ENCODE peak calls at places on chromosomes 6 and 20, in eight cellular contexts. One of them, this sample, is unnamed.

GRCh38 chr6:87155920-87156600 is 695 bp downstream of the ZNF292 start:
- DNase-seq in ascending aorta: peak; percentile 72
- DNase-seq in fibroblast of mammary gland: peak; percentile 37
- DNase-seq in choroid plexus epithelial cell: peak; percentile 49
- DNase-seq in stomach: peak; percentile 32
- DNase-seq in endodermal cell: peak; percentile 89
- DNase-seq in IMR-90: peak; percentile 46
- DNase-seq in dorsolateral prefrontal cortex: peak; percentile 62
- DNase-seq in this sample: peak; percentile 56

GRCh38 chr6:40922281-40922680 is 116.7 kb downstream of the UNC5CL start:
- DNase-seq in ascending aorta: no peak
- DNase-seq in fibroblast of mammary gland: peak; percentile 57
- DNase-seq in choroid plexus epithelial cell: peak; percentile 19
- DNase-seq in stomach: no peak
- DNase-seq in endodermal cell: peak; percentile 17
- DNase-seq in IMR-90: peak; percentile 46
- DNase-seq in dorsolateral prefrontal cortex: no peak
- DNase-seq in this sample: peak; percentile 32

GRCh38 chr6:55758156-55758942 is 117.0 kb downstream of the BMP5 start:
- DNase-seq in ascending aorta: no peak
- DNase-seq in fibroblast of mammary gland: peak; percentile 98
- DNase-seq in choroid plexus epithelial cell: peak; percentile 91
- DNase-seq in stomach: no peak
- DNase-seq in endodermal cell: no peak
- DNase-seq in IMR-90: peak; percentile 91
- DNase-seq in dorsolateral prefrontal cortex: no peak
- DNase-seq in this sample: peak; percentile 98

GRCh38 chr20:5070081-5070480 is 49.7 kb downstream of the PCNA start:
- DNase-seq in ascending aorta: no peak
- DNase-seq in fibroblast of mammary gland: no peak
- DNase-seq in choroid plexus epithelial cell: no peak
- DNase-seq in stomach: no peak
- DNase-seq in endodermal cell: no peak
- DNase-seq in IMR-90: no peak
- DNase-seq in dorsolateral prefrontal cortex: no peak
- DNase-seq in this sample: no peak

GRCh38 chr6:99821164-99821563 is 172.9 kb downstream of the MCHR2 start:
- DNase-seq in ascending aorta: no peak
- DNase-seq in fibroblast of mammary gland: no peak
- DNase-seq in choroid plexus epithelial cell: no peak
- DNase-seq in stomach: no peak
- DNase-seq in endodermal cell: no peak
- DNase-seq in IMR-90: no peak
- DNase-seq in dorsolateral prefrontal cortex: no peak
- DNase-seq in this sample: peak; percentile 69

GRCh38 chr6:132235596-132236280 is 165.5 kb downstream of the MOXD1 start:
- DNase-seq in ascending aorta: no peak
- DNase-seq in fibroblast of mammary gland: no peak
- DNase-seq in choroid plexus epithelial cell: peak; percentile 27
- DNase-seq in stomach: no peak
- DNase-seq in endodermal cell: no peak
- DNase-seq in IMR-90: no peak
- DNase-seq in dorsolateral prefrontal cortex: no peak
- DNase-seq in this sample: no peak

GRCh38 chr6:161740486-161740885 is 466.6 kb upstream of the AGPAT4 start:
- DNase-seq in ascending aorta: no peak
- DNase-seq in fibroblast of mammary gland: no peak
- DNase-seq in choroid plexus epithelial cell: no peak
- DNase-seq in stomach: no peak
- DNase-seq in endodermal cell: no peak
- DNase-seq in IMR-90: no peak
- DNase-seq in dorsolateral prefrontal cortex: no peak
- DNase-seq in this sample: no peak

GRCh38 chr6:57021086-57021720 is 25.3 kb upstream of the KIAA1586 start:
- DNase-seq in ascending aorta: no peak
- DNase-seq in fibroblast of mammary gland: peak; percentile 66
- DNase-seq in choroid plexus epithelial cell: peak; percentile 75
- DNase-seq in stomach: no peak
- DNase-seq in endodermal cell: no peak
- DNase-seq in IMR-90: peak; percentile 64
- DNase-seq in dorsolateral prefrontal cortex: no peak
- DNase-seq in this sample: peak; percentile 65

GRCh38 chr6:31187780-31188194 is 17.3 kb upstream of the POU5F1 start:
- DNase-seq in ascending aorta: no peak
- DNase-seq in fibroblast of mammary gland: no peak
- DNase-seq in choroid plexus epithelial cell: no peak
- DNase-seq in stomach: no peak
- DNase-seq in endodermal cell: no peak
- DNase-seq in IMR-90: no peak
- DNase-seq in dorsolateral prefrontal cortex: no peak
- DNase-seq in this sample: no peak

GRCh38 chr6:89122625-89123024 is 4.8 kb upstream of the SRSF12 start:
- DNase-seq in ascending aorta: no peak
- DNase-seq in fibroblast of mammary gland: peak; percentile 50
- DNase-seq in choroid plexus epithelial cell: peak; percentile 70
- DNase-seq in stomach: no peak
- DNase-seq in endodermal cell: no peak
- DNase-seq in IMR-90: peak; percentile 52
- DNase-seq in dorsolateral prefrontal cortex: no peak
- DNase-seq in this sample: peak; percentile 56

GRCh38 chr20:1263853-1264252 is 2.2 kb upstream of the SNPH start:
- DNase-seq in ascending aorta: no peak
- DNase-seq in fibroblast of mammary gland: peak; percentile 61
- DNase-seq in choroid plexus epithelial cell: peak; percentile 44
- DNase-seq in stomach: no peak
- DNase-seq in endodermal cell: no peak
- DNase-seq in IMR-90: peak; percentile 60
- DNase-seq in dorsolateral prefrontal cortex: no peak
- DNase-seq in this sample: peak; percentile 32

GRCh38 chr6:28258877-28259777 is at the start of gene NKAPL:
- DNase-seq in ascending aorta: peak; percentile 90
- DNase-seq in fibroblast of mammary gland: peak; percentile 80
- DNase-seq in choroid plexus epithelial cell: peak; percentile 89
- DNase-seq in stomach: peak; percentile 65
- DNase-seq in endodermal cell: no peak
- DNase-seq in IMR-90: peak; percentile 46
- DNase-seq in dorsolateral prefrontal cortex: peak; percentile 65
- DNase-seq in this sample: peak; percentile 64

GRCh38 chr20:57474191-57474590 is 50.7 kb downstream of the CTCFL start:
- DNase-seq in ascending aorta: peak; percentile 19
- DNase-seq in fibroblast of mammary gland: no peak
- DNase-seq in choroid plexus epithelial cell: no peak
- DNase-seq in stomach: no peak
- DNase-seq in endodermal cell: no peak
- DNase-seq in IMR-90: no peak
- DNase-seq in dorsolateral prefrontal cortex: no peak
- DNase-seq in this sample: no peak

GRCh38 chr6:52284131-52284459 is 447 bp downstream of the MCM3 start:
- DNase-seq in ascending aorta: peak; percentile 67
- DNase-seq in fibroblast of mammary gland: peak; percentile 21
- DNase-seq in choroid plexus epithelial cell: peak; percentile 37
- DNase-seq in stomach: no peak
- DNase-seq in endodermal cell: peak; percentile 92
- DNase-seq in IMR-90: peak; percentile 10
- DNase-seq in dorsolateral prefrontal cortex: peak; percentile 7
- DNase-seq in this sample: no peak

GRCh38 chr6:137202078-137202477 is 17.1 kb downstream of the IFNGR1 start:
- DNase-seq in ascending aorta: no peak
- DNase-seq in fibroblast of mammary gland: no peak
- DNase-seq in choroid plexus epithelial cell: no peak
- DNase-seq in stomach: no peak
- DNase-seq in endodermal cell: no peak
- DNase-seq in IMR-90: no peak
- DNase-seq in dorsolateral prefrontal cortex: peak; percentile 63
- DNase-seq in this sample: peak; percentile 28

GRCh38 chr6:125979101-125979500 is 7.2 kb upstream of the TRMT11 start:
- DNase-seq in ascending aorta: no peak
- DNase-seq in fibroblast of mammary gland: no peak
- DNase-seq in choroid plexus epithelial cell: no peak
- DNase-seq in stomach: no peak
- DNase-seq in endodermal cell: no peak
- DNase-seq in IMR-90: no peak
- DNase-seq in dorsolateral prefrontal cortex: no peak
- DNase-seq in this sample: no peak

GRCh38 chr6:125970760-125971159 is 14.2 kb downstream of the HINT3 start:
- DNase-seq in ascending aorta: no peak
- DNase-seq in fibroblast of mammary gland: no peak
- DNase-seq in choroid plexus epithelial cell: no peak
- DNase-seq in stomach: peak; percentile 36
- DNase-seq in endodermal cell: no peak
- DNase-seq in IMR-90: no peak
- DNase-seq in dorsolateral prefrontal cortex: no peak
- DNase-seq in this sample: no peak

GRCh38 chr6:125968493-125968892 is 11.9 kb downstream of the HINT3 start:
- DNase-seq in ascending aorta: no peak
- DNase-seq in fibroblast of mammary gland: no peak
- DNase-seq in choroid plexus epithelial cell: no peak
- DNase-seq in stomach: no peak
- DNase-seq in endodermal cell: no peak
- DNase-seq in IMR-90: no peak
- DNase-seq in dorsolateral prefrontal cortex: no peak
- DNase-seq in this sample: no peak

DNA sequence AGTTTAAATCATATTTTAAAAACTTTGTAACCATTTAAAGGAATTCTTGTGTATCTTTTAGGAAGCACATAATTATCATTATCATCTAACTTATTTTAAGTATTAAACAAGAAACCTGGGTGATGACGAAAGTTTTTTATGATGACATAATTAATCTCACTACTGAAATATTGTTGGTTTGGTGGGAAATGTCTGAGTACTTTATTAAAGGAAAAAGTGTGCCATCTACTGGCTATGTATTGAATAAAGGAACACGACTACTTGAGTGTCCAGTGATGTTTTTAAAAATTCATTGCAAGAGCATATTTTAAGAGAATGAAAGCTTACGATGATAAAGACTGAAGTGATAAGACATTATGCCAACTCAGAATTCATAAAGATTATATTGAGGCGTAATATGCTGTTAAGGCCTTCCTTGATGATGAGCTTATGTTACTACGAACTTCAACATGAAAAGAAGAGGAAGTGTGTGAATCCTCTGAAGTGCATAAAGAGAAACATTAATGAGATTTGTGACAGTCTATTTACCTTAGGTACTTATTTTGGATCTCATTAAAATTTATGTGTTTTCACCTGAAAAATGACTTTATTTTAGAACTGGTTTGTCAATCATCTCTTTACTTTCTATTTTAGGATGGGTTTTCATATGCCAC is 12.0 kb upstream of the TRMT11 start:
- DNase-seq in ascending aorta: no peak
- DNase-seq in fibroblast of mammary gland: peak; percentile 74
- DNase-seq in choroid plexus epithelial cell: peak; percentile 83
- DNase-seq in stomach: no peak
- DNase-seq in endodermal cell: no peak
- DNase-seq in IMR-90: peak; percentile 68
- DNase-seq in dorsolateral prefrontal cortex: no peak
- DNase-seq in this sample: peak; percentile 60
- TF ChIP-seq CTCF in ascending aorta: peak; percentile 18
- TF ChIP-seq CTCF in fibroblast of mammary gland: peak; percentile 48
- TF ChIP-seq CTCF in choroid plexus epithelial cell: peak; percentile 56
- TF ChIP-seq CTCF in stomach: peak; percentile 56
- TF ChIP-seq CTCF in endodermal cell: peak; percentile 74
- TF ChIP-seq CTCF in IMR-90: peak; percentile 65
- TF ChIP-seq CTCF in dorsolateral prefrontal cortex: peak; percentile 70
- TF ChIP-seq CTCF in this sample: peak; percentile 24

GRCh38 chr20:35129647-35130069 is 17.5 kb downstream of the EDEM2 start:
- DNase-seq in ascending aorta: no peak
- DNase-seq in fibroblast of mammary gland: peak; percentile 51
- DNase-seq in choroid plexus epithelial cell: peak; percentile 63
- DNase-seq in stomach: no peak
- DNase-seq in endodermal cell: no peak
- DNase-seq in IMR-90: peak; percentile 71
- DNase-seq in dorsolateral prefrontal cortex: no peak
- DNase-seq in this sample: peak; percentile 89
- H3K4me3 ChIP-seq in ascending aorta: no peak overlapping the region
- H3K4me3 ChIP-seq in fibroblast of mammary gland: no peak overlapping the region
- H3K4me3 ChIP-seq in choroid plexus epithelial cell: no peak overlapping the region
- H3K4me3 ChIP-seq in stomach: no peak overlapping the region
- H3K4me3 ChIP-seq in endodermal cell: no peak overlapping the region
- H3K4me3 ChIP-seq in IMR-90: no peak overlapping the region
- H3K4me3 ChIP-seq in dorsolateral prefrontal cortex: no peak overlapping the region
- H3K4me3 ChIP-seq in this sample: no peak overlapping the region

DNA sequence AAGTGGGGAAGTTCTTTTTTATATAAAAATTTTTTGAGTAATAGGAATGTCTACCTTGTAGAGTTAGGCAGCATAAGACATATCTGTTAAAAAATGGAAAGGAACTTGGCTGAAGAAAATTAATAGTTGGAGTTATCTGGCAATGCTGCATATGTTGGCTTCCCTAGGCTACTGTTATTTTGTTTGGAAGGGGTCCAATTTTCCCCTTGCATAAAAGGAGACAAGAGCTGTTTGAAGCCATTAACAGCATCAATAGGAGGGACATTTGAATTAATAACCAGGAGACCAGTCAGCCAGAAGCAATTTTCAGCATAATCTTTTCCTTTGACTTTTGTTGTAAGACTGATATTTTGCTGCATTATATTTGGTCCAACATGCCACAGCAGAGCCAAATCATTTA is 80.9 kb upstream of the TAB2 start:
- DNase-seq in ascending aorta: no peak
- DNase-seq in fibroblast of mammary gland: peak; percentile 42
- DNase-seq in choroid plexus epithelial cell: peak; percentile 85
- DNase-seq in stomach: no peak
- DNase-seq in endodermal cell: no peak
- DNase-seq in IMR-90: no peak
- DNase-seq in dorsolateral prefrontal cortex: no peak
- DNase-seq in this sample: no peak
- TF ChIP-seq CTCF in ascending aorta: no peak
- TF ChIP-seq CTCF in fibroblast of mammary gland: no peak
- TF ChIP-seq CTCF in choroid plexus epithelial cell: no peak
- TF ChIP-seq CTCF in stomach: no peak
- TF ChIP-seq CTCF in endodermal cell: no peak
- TF ChIP-seq CTCF in IMR-90: no peak
- TF ChIP-seq CTCF in dorsolateral prefrontal cortex: no peak
- TF ChIP-seq CTCF in this sample: no peak

GRCh38 chr6:107731422-107732319 is 92.4 kb downstream of the SCML4 start:
- DNase-seq in ascending aorta: no peak
- DNase-seq in fibroblast of mammary gland: no peak
- DNase-seq in choroid plexus epithelial cell: no peak
- DNase-seq in stomach: no peak
- DNase-seq in endodermal cell: peak; percentile 44
- DNase-seq in IMR-90: no peak
- DNase-seq in dorsolateral prefrontal cortex: no peak
- DNase-seq in this sample: no peak

GRCh38 chr6:107732461-107732860 is 91.7 kb downstream of the SCML4 start:
- DNase-seq in ascending aorta: no peak
- DNase-seq in fibroblast of mammary gland: no peak
- DNase-seq in choroid plexus epithelial cell: no peak
- DNase-seq in stomach: no peak
- DNase-seq in endodermal cell: peak; percentile 17
- DNase-seq in IMR-90: no peak
- DNase-seq in dorsolateral prefrontal cortex: no peak
- DNase-seq in this sample: no peak

GRCh38 chr6:107737397-107737793 is 86.7 kb downstream of the SCML4 start:
- DNase-seq in ascending aorta: no peak
- DNase-seq in fibroblast of mammary gland: no peak
- DNase-seq in choroid plexus epithelial cell: no peak
- DNase-seq in stomach: no peak
- DNase-seq in endodermal cell: no peak
- DNase-seq in IMR-90: no peak
- DNase-seq in dorsolateral prefrontal cortex: no peak
- DNase-seq in this sample: no peak

GRCh38 chr6:107736713-107737396 is 87.3 kb downstream of the SCML4 start:
- DNase-seq in ascending aorta: no peak
- DNase-seq in fibroblast of mammary gland: no peak
- DNase-seq in choroid plexus epithelial cell: no peak
- DNase-seq in stomach: no peak
- DNase-seq in endodermal cell: no peak
- DNase-seq in IMR-90: no peak
- DNase-seq in dorsolateral prefrontal cortex: no peak
- DNase-seq in this sample: no peak

GRCh38 chr6:107735906-107736635 is 88.0 kb downstream of the SCML4 start:
- DNase-seq in ascending aorta: no peak
- DNase-seq in fibroblast of mammary gland: no peak
- DNase-seq in choroid plexus epithelial cell: no peak
- DNase-seq in stomach: no peak
- DNase-seq in endodermal cell: no peak
- DNase-seq in IMR-90: no peak
- DNase-seq in dorsolateral prefrontal cortex: no peak
- DNase-seq in this sample: no peak
- H3K4me3 ChIP-seq in ascending aorta: no peak overlapping the region
- H3K4me3 ChIP-seq in fibroblast of mammary gland: no peak overlapping the region
- H3K4me3 ChIP-seq in choroid plexus epithelial cell: no peak overlapping the region
- H3K4me3 ChIP-seq in stomach: no peak overlapping the region
- H3K4me3 ChIP-seq in endodermal cell: no peak overlapping the region
- H3K4me3 ChIP-seq in IMR-90: no peak overlapping the region
- H3K4me3 ChIP-seq in dorsolateral prefrontal cortex: no peak overlapping the region
- H3K4me3 ChIP-seq in this sample: no peak overlapping the region

This sample was measured in epithelial cell of esophagus.